ENCODE peak calls at places on chromosome 1, in four cellular contexts. G is fibroblast of the aortic adventitia, A is T-helper 9 cell, O is substantia nigra. W is an unnamed sample.

GRCh38 chr1:26376050-26376449 is 3.5 kb upstream of the ZNF683 start:
- DNase-seq in G (no peak), A (no peak), O (no peak), W (no peak)

GRCh38 chr1:244450597-244451538 is 841 bp downstream of the ADSS2 start:
- DNase-seq in G (peak; percentile 66), A (peak; percentile 48), O (peak; percentile 55), W (peak; percentile 62)

GRCh38 chr1:223726380-223727001 is 14.2 kb downstream of the CAPN2 start:
- DNase-seq in G (peak; percentile 98), A (peak; percentile 79), O (peak; percentile 31), W (peak; percentile 79)

GRCh38 chr1:210223174-210223904 is 9.3 kb upstream of the SERTAD4 start:
- DNase-seq in G (no peak), A (no peak), O (no peak), W (no peak)

GRCh38 chr1:45551684-45552083 is 1.1 kb downstream of the AKR1A1 start:
- DNase-seq in G (no peak), A (no peak), O (no peak), W (no peak)

GRCh38 chr1:109240158-109241152 is 8.9 kb upstream of the CELSR2 start:
- DNase-seq in G (peak; percentile 41), A (no peak), O (peak; percentile 72), W (no peak)

GRCh38 chr1:202056644-202057334 is 46.4 kb downstream of the ELF3 start:
- DNase-seq in G (no peak), A (no peak), O (no peak), W (no peak)

GRCh38 chr1:179821524-179821923 is 56.1 kb downstream of the TOR1AIP2 start:
- DNase-seq in G (no peak), A (no peak), O (no peak), W (no peak)

GRCh38 chr1:46813858-46814396 is 15.1 kb downstream of the CYP4B1 start:
- DNase-seq in G (no peak), A (no peak), O (no peak), W (no peak)